ENCODE peak calls at places on chromosomes 6 and 20, in four cellular contexts. T is hepatocyte, Z is PC-3, Y is MM.1S. F is an unnamed sample. For H3K27me3, the result is how much of the 10 kb centered on the place peaks cover.

GRCh38 chr6:137707590-137708360 is 159.3 kb upstream of the TNFAIP3 start:
- DNase-seq in T (peak), Z (peak), Y (peak), F (peak)

GRCh38 chr6:40778186-40778585 is 191.0 kb upstream of the LRFN2 start:
- DNase-seq in T (no peak), Z (peak), Y (no peak), F (peak)

GRCh38 chr6:84278311-84278710 is 50.9 kb upstream of the CEP162 start:
- DNase-seq in T (no peak), Z (no peak), Y (no peak), F (peak)

GRCh38 chr6:38638941-38639497 is 710 bp downstream of the BTBD9 start:
- DNase-seq in T (peak), Z (peak), Y (peak), F (peak)

GRCh38 chr6:9044426-9044825 is 609.1 kb upstream of the SLC35B3 start:
- DNase-seq in T (no peak), Z (no peak), Y (no peak), F (no peak)

GRCh38 chr6:24768361-24768760 is 6.4 kb upstream of the GMNN start:
- DNase-seq in T (no peak), Z (no peak), Y (no peak), F (peak)

GRCh38 chr6:127022297-127022696 is 96.2 kb upstream of the RSPO3 start:
- DNase-seq in T (peak), Z (no peak), Y (no peak), F (peak)

GRCh38 chr6:104613416-104614001 is 246.2 kb downstream of the HACE1 start:
- DNase-seq in T (no peak), Z (no peak), Y (no peak), F (no peak)

GRCh38 chr6:91580635-91581034 is 993.8 kb upstream of the MAP3K7 start:
- DNase-seq in T (no peak), Z (peak), Y (no peak), F (no peak)

GRCh38 chr6:131197716-131198115 is 62.4 kb downstream of the AKAP7 start:
- DNase-seq in T (no peak), Z (no peak), Y (no peak), F (no peak)

GRCh38 chr6:2858678-2859324 is 17.1 kb upstream of the SERPINB1 start:
- DNase-seq in T (no peak), Z (no peak), Y (no peak), F (no peak)

GRCh38 chr20:12111431-12112088 is 193.9 kb downstream of the BTBD3 start:
- DNase-seq in T (no peak), Z (no peak), Y (peak), F (no peak)

GRCh38 chr6:161228911-161229591 is 44.8 kb downstream of the AGPAT4 start:
- DNase-seq in T (peak), Z (peak), Y (no peak), F (peak)

GRCh38 chr6:116210750-116211425 is 43.0 kb downstream of the TSPYL4 start:
- DNase-seq in T (no peak), Z (peak), Y (no peak), F (peak)

GRCh38 chr6:160960067-160960466 is 31.5 kb upstream of the MAP3K4 start:
- DNase-seq in T (no peak), Z (no peak), Y (no peak), F (no peak)

GRCh38 chr6:140845666-140846065 is 1287.1 kb upstream of the GJE1 start:
- DNase-seq in T (no peak), Z (no peak), Y (no peak), F (no peak)

GRCh38 chr6:109491207-109491938 is 8.4 kb upstream of the ZBTB24 start:
- DNase-seq in T (peak), Z (peak), Y (peak), F (peak)

GRCh38 chr6:42113929-42114636 is 28.3 kb downstream of the C6orf132 start:
- DNase-seq in T (peak), Z (peak), Y (no peak), F (peak)

GRCh38 chr6:149012040-149012545 is 265.3 kb downstream of the UST start:
- DNase-seq in T (peak), Z (peak), Y (no peak), F (peak)

GRCh38 chr20:10489853-10490627 is 54.9 kb downstream of the SLX4IP start:
- DNase-seq in T (no peak), Z (peak), Y (no peak), F (no peak)

GRCh38 chr6:156825475-156825874 is 48.3 kb downstream of the ARID1B start:
- DNase-seq in T (no peak), Z (no peak), Y (no peak), F (no peak)

GRCh38 chr6:99991955-99992354 is 2.1 kb downstream of the MCHR2 start:
- DNase-seq in T (no peak), Z (no peak), Y (no peak), F (no peak)

GRCh38 chr20:63969851-63970713 is at the start of gene ZNF512B:
- DNase-seq in T (peak), Z (peak), Y (peak), F (peak)

GRCh38 chr6:167858086-167858591 is 31.4 kb downstream of the AFDN start:
- DNase-seq in T (no peak), Z (no peak), Y (no peak), F (peak)

GRCh38 chr6:31737315-31738047 is 1.2 kb upstream of the CLIC1 start:
- DNase-seq in T (peak), Z (no peak), Y (no peak), F (no peak)

GRCh38 chr20:44780226-44780625 is 30.1 kb downstream of the RIMS4 start:
- DNase-seq in T (peak), Z (peak), Y (peak), F (peak)

GRCh38 chr6:79070206-79070825 is 7.7 kb downstream of the PHIP start:
- DNase-seq in T (no peak), Z (no peak), Y (peak), F (peak)

GRCh38 chr20:10209091-10209490 is 9.5 kb upstream of the SNAP25 start:
- DNase-seq in T (no peak), Z (no peak), Y (no peak), F (no peak)

GRCh38 chr6:155528982-155529453 is 73.4 kb upstream of the NOX3 start:
- DNase-seq in T (peak), Z (peak), Y (no peak), F (peak)

GRCh38 chr6:81126150-81126549 is 626.3 kb downstream of the TENT5A start:
- DNase-seq in T (no peak), Z (no peak), Y (no peak), F (peak)

GRCh38 chr20:19816386-19816785 is 58.3 kb downstream of the RIN2 start:
- DNase-seq in T (no peak), Z (peak), Y (no peak), F (no peak)

GRCh38 chr6:12608016-12608860 is 108.3 kb upstream of the PHACTR1 start:
- DNase-seq in T (no peak), Z (peak), Y (peak), F (peak)

GRCh38 chr6:12170351-12171079 is 119.6 kb upstream of the EDN1 start:
- DNase-seq in T (peak), Z (no peak), Y (no peak), F (no peak)

GRCh38 chr6:125918230-125918629 is 38.3 kb upstream of the HINT3 start:
- DNase-seq in T (no peak), Z (no peak), Y (no peak), F (no peak)

GRCh38 chr6:7106752-7107577 is 796 bp upstream of the RREB1 start:
- DNase-seq in T (peak), Z (peak), Y (no peak), F (peak)

GRCh38 chr6:7108196-7108963 is 619 bp downstream of the RREB1 start:
- DNase-seq in T (peak), Z (peak), Y (peak), F (peak)

GRCh38 chr6:7106215-7106751 is 1.5 kb upstream of the RREB1 start:
- DNase-seq in T (peak), Z (no peak), Y (no peak), F (no peak)

GRCh38 chr6:7108964-7109836 is 1.4 kb downstream of the RREB1 start:
- DNase-seq in T (peak), Z (peak), Y (peak), F (peak)

GRCh38 chr6:7107578-7108195 is at the start of gene RREB1:
- DNase-seq in T (peak), Z (peak), Y (peak), F (peak)
- H3K27me3 ChIP-seq in T (under half), Z (under half), Y (under half), F (under half)

DNA sequence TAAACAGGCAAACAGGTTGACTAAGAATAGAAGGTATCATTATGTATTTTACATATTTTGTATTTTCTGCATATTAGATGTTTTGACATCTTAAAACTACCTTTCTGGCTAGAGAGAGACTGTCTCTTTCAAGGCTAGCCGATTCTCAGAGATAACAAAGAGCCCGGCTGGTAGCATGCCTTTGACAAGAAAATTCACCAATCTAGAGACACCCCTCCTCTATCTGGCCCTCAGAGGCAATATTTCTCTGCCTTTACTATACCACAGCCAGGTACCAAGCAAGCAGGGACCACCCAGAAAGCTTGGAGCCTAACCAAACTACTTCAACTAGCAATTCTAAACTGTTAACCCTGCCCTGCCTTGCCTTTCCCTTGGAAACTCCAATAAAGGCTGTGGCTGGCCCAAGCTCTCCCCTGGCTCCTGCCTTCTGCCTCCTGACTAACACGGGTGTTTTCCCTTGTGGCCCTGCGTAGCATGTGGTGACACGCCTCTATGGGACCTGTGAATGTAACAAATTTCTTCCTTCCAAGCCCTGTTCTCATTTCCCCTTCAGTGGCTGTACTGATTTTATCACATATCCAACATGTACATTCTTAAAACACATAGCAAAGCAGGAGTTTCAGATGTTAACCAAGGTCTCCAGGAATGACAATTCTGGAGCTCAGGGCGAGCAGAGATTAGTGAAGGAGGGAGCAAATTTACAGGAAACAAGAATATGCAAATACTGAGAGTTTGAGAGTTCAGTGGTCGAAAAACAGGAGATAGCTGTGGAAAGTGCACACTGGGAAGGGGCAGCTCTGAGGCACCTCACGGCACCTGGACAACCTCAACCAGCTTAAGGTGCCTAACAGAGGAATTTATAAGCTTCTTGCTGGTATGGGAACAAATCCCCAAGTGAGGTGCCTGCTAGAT is 120.8 kb downstream of the BACH2 start:
- DNase-seq in T (no peak), Z (no peak), Y (no peak), F (no peak)
- TF ChIP-seq EZH2phosphoT487 in T (no peak), Z (no peak), Y (no peak), F (no peak)

GRCh38 chr20:25867776-25868649 is 171.4 kb upstream of the ZNF337 start:
- DNase-seq in T (peak), Z (no peak), Y (peak), F (peak)
- H3K27me3 ChIP-seq in T (under half), Z (under half), Y (under half), F (under half)

GRCh38 chr20:2814076-2814475 is 711 bp upstream of the C20orf141 start:
- DNase-seq in T (no peak), Z (peak), Y (no peak), F (no peak)

GRCh38 chr20:2816030-2816582 is at the start of gene TMEM239:
- DNase-seq in T (no peak), Z (no peak), Y (no peak), F (no peak)

GRCh38 chr20:2816583-2817340 is 598 bp downstream of the TMEM239 start:
- DNase-seq in T (no peak), Z (no peak), Y (no peak), F (no peak)

GRCh38 chr20:2815242-2815900 is 584 bp downstream of the C20orf141 start:
- DNase-seq in T (no peak), Z (no peak), Y (no peak), F (no peak)

GRCh38 chr20:2814587-2815051 is at the start of gene C20orf141:
- DNase-seq in T (peak), Z (peak), Y (no peak), F (peak)
- TF ChIP-seq EZH2phosphoT487 in T (no peak), Z (no peak), Y (no peak), F (no peak)